ENCODE peak calls at places on chromosomes 1 and 21, in eight cellular contexts. E is ovary, F is stomach, P is fibroblast of lung, U is cardiac muscle cell, W is endodermal cell, J is A549, G is spleen. T is an unnamed sample.
A peak's percentile ranks its signal among the peaks of the same experiment; 100 is the strongest.

GRCh38 chr1:45206808-45207624 is 611 bp upstream of the ZSWIM5 start:
- DNase-seq in E (no peak), F (no peak), P (no peak), U (no peak), W (no peak), J (no peak), G (no peak), T (no peak)

GRCh38 chr1:7579016-7579415 is 192.1 kb upstream of the VAMP3 start:
- DNase-seq in E (peak; percentile 6), F (no peak), P (no peak), U (no peak), W (no peak), J (no peak), G (peak; percentile 54), T (no peak)

GRCh38 chr1:198246331-198246730 is 89.5 kb downstream of the NEK7 start:
- DNase-seq in E (no peak), F (no peak), P (peak; percentile 47), U (no peak), W (peak; percentile 78), J (no peak), G (no peak), T (no peak)

GRCh38 chr1:31605908-31606427 is 11.5 kb upstream of the HCRTR1 start:
- DNase-seq in E (no peak), F (peak; percentile 16), P (peak; percentile 91), U (no peak), W (no peak), J (no peak), G (no peak), T (no peak)

GRCh38 chr1:182174202-182174855 is 112.8 kb upstream of the ZNF648 start:
- DNase-seq in E (no peak), F (no peak), P (no peak), U (no peak), W (no peak), J (no peak), G (no peak), T (no peak)

GRCh38 chr21:35232545-35233176 is 183.6 kb upstream of the RUNX1 start:
- DNase-seq in E (no peak), F (peak; percentile 59), P (peak; percentile 98), U (no peak), W (no peak), J (peak; percentile 19), G (no peak), T (no peak)

GRCh38 chr1:68384872-68385390 is 64.8 kb downstream of the RPE65 start:
- DNase-seq in E (no peak), F (no peak), P (peak; percentile 98), U (no peak), W (no peak), J (no peak), G (no peak), T (peak; percentile 56)

GRCh38 chr1:56491441-56491840 is 87.9 kb downstream of the PLPP3 start:
- DNase-seq in E (no peak), F (no peak), P (peak; percentile 42), U (no peak), W (no peak), J (no peak), G (no peak), T (no peak)

GRCh38 chr21:34935868-34936267 is 113.2 kb downstream of the RUNX1 start:
- DNase-seq in E (no peak), F (no peak), P (peak; percentile 55), U (no peak), W (no peak), J (no peak), G (no peak), T (no peak)

GRCh38 chr1:226628624-226629155 is 80.1 kb downstream of the STUM start:
- DNase-seq in E (no peak), F (peak; percentile 39), P (no peak), U (no peak), W (peak; percentile 28), J (no peak), G (peak; percentile 49), T (peak; percentile 13)

GRCh38 chr1:229880271-229881170 is 186.5 kb upstream of the GALNT2 start:
- DNase-seq in E (no peak), F (no peak), P (no peak), U (no peak), W (peak; percentile 28), J (no peak), G (no peak), T (no peak)

GRCh38 chr1:53982034-53982761 is 35.8 kb downstream of the LDLRAD1 start:
- DNase-seq in E (peak; percentile 47), F (no peak), P (peak; percentile 52), U (peak; percentile 32), W (peak; percentile 90), J (no peak), G (no peak), T (peak; percentile 63)

GRCh38 chr1:175146535-175147213 is 45.9 kb downstream of the KIAA0040 start:
- DNase-seq in E (peak; percentile 58), F (peak; percentile 78), P (peak; percentile 29), U (peak; percentile 78), W (peak; percentile 96), J (peak; percentile 60), G (peak; percentile 90), T (peak; percentile 46)

DNA sequence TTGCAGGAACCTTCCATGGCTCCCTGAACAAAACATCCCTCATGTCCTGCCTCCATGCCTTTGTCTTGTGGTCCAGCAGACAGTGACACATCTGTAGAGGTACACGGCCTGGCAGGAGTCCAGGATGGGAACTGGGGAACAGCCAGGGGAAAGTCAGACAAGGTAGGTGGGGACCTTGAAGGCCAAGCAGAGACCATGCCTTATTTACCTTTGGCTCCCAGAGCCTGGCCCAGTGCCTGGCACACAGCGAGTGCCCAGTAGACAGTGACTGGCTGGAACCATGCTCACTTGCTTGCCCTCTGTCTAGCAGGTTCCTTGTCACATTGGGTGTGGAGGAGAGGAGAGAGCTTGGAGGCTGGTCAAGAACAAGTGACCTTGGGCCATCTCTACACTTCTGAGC is 81.0 kb downstream of the BCAR3 start:
- DNase-seq in E (no peak), F (peak; percentile 75), P (no peak), U (no peak), W (no peak), J (no peak), G (peak; percentile 41), T (peak; percentile 60)
- H3K4me1 ChIP-seq in E (peaks cover 8% of the 10 kb centered on the region), F (peaks cover 47% of the 10 kb centered on the region), P (peaks cover 13% of the 10 kb centered on the region), U (no peaks in the 10 kb centered on the region), W (peaks cover 4% of the 10 kb centered on the region), J (peaks cover 76% of the 10 kb centered on the region), G (no peaks in the 10 kb centered on the region), T (peaks cover 4% of the 10 kb centered on the region)

GRCh38 chr1:2854611-2855010 is 53.1 kb upstream of the TTC34 start:
- DNase-seq in E (no peak), F (no peak), P (no peak), U (no peak), W (no peak), J (no peak), G (peak; percentile 53), T (no peak)

GRCh38 chr1:2854151-2854550 is 52.7 kb upstream of the TTC34 start:
- DNase-seq in E (no peak), F (no peak), P (no peak), U (no peak), W (no peak), J (no peak), G (peak; percentile 47), T (no peak)

GRCh38 chr1:2856821-2857290 is 55.4 kb upstream of the TTC34 start:
- DNase-seq in E (no peak), F (no peak), P (no peak), U (no peak), W (no peak), J (no peak), G (no peak), T (no peak)

GRCh38 chr1:2856076-2856390 is 54.5 kb upstream of the TTC34 start:
- DNase-seq in E (no peak), F (no peak), P (no peak), U (no peak), W (no peak), J (no peak), G (peak; percentile 64), T (peak; percentile 21)

GRCh38 chr1:2855206-2856075 is 53.9 kb upstream of the TTC34 start:
- DNase-seq in E (no peak), F (no peak), P (no peak), U (no peak), W (no peak), J (no peak), G (peak; percentile 67), T (no peak)
- H3K9me3 ChIP-seq in E (no peaks in the 10 kb centered on the region), F (no peaks in the 10 kb centered on the region), P (no peaks in the 10 kb centered on the region), U (no peaks in the 10 kb centered on the region), W (peaks cover 49% of the 10 kb centered on the region), J (no peaks in the 10 kb centered on the region), G (no peaks in the 10 kb centered on the region), T (no peaks in the 10 kb centered on the region)

DNA sequence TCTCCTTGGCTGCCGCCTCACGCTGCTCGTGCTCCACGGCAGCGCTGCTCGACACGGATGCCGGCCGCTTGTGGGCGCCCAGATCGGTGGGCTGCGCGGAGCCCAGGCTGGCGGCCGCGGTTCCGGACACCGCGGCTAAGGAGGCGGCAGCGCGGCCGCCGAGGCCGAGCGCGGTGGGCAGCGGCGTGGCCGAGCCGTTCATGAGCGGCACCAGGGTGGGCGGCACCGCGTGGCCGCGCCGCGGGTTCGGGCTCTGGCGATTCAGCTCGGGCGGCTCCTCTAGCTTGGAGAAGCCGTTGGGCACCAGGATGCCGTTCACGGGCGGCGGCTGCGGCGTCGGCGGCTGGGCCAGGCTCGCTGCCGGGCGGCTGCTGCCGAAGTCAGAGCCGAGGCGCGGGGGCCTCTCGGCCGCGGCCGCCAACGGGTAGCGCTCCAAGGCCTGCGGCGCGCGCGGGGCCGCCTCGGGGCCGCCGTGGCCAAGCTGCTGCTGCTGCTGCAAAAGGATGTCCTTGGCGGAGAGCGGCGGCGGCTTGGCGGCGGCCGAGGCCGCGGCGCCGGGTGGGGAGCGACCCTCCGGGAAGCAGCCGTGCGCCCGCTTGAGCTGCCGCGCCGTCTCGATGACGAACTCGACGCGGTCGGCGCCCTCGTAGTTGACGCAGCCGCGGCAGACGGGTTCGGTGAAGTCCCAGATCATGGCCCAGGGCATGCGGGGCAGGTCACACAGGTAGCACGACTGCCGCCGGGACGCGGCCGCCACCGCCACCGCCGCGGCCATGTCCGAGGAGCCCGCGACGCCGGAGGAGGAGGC is 1.1 kb downstream of the IRF2BP2 start:
- DNase-seq in E (peak; percentile 72), F (peak; percentile 64), P (peak; percentile 57), U (peak; percentile 55), W (peak; percentile 73), J (peak; percentile 69), G (peak; percentile 95), T (peak; percentile 47)
- TF ChIP-seq CTCF in E (no peak), F (no peak), P (no peak), U (no peak), W (no peak), J (no peak), G (no peak), T (no peak)

DNA sequence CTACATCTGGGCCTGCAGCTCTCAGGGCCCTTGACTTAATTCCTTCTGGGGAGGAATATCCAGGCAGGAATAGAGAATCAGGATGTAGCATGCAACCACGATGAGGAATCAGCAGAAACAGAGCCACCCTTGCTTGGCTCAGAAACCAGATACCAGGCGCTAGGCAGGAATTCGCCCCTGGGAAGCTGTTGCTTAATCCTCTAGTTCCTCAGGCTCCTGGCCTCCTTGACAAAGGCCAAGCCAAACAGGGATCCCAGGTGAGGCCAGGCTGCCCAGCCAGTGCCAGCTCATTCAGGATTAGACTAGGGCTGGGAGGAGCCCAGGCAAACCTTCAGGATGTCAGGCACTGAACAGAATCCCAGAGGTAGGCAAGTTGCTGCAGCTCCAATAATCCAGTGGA is 48.2 kb upstream of the IRF2BP2 start:
- DNase-seq in E (no peak), F (peak; percentile 86), P (peak; percentile 55), U (no peak), W (peak; percentile 65), J (peak; percentile 48), G (no peak), T (peak; percentile 69)
- H3K4me1 ChIP-seq in E (no peaks in the 10 kb centered on the region), F (peaks cover 17% of the 10 kb centered on the region), P (peaks cover 22% of the 10 kb centered on the region), U (peaks cover 4% of the 10 kb centered on the region), W (peaks cover 5% of the 10 kb centered on the region), J (peaks cover 50% of the 10 kb centered on the region), G (no peaks in the 10 kb centered on the region), T (peaks cover 16% of the 10 kb centered on the region)

GRCh38 chr1:164163291-164163845 is 395.6 kb upstream of the PBX1 start:
- DNase-seq in E (no peak), F (no peak), P (no peak), U (no peak), W (no peak), J (no peak), G (no peak), T (no peak)
- H3K9me3 ChIP-seq in E (no peaks in the 10 kb centered on the region), F (no peaks in the 10 kb centered on the region), P (no peaks in the 10 kb centered on the region), U (no peaks in the 10 kb centered on the region), W (peaks cover 6% of the 10 kb centered on the region), J (peaks cover 6% of the 10 kb centered on the region), G (peaks cover 5% of the 10 kb centered on the region), T (no peaks in the 10 kb centered on the region)